ENCODE peak calls at places on chromosome 19, in five cellular contexts. One of them, this sample, is unnamed. For H3K9me3, the result is how much of the 10 kb centered on the place peaks cover.

GRCh38 chr19:45283443-45284033 is 32.5 kb downstream of the MARK4 start:
- DNase-seq in CD4-positive, CD25-positive, alpha-beta regulatory T cell: no peak
- DNase-seq in fibroblast of lung: no peak
- DNase-seq in mucosa of descending colon: no peak
- DNase-seq in stomach: no peak
- DNase-seq in this sample: no peak

GRCh38 chr19:6458695-6459355 is 767 bp downstream of the SLC25A23 start:
- DNase-seq in CD4-positive, CD25-positive, alpha-beta regulatory T cell: no peak
- DNase-seq in fibroblast of lung: no peak
- DNase-seq in mucosa of descending colon: peak
- DNase-seq in stomach: peak
- DNase-seq in this sample: no peak

GRCh38 chr19:17394891-17395415 is 957 bp upstream of the CCDC194 start:
- DNase-seq in CD4-positive, CD25-positive, alpha-beta regulatory T cell: peak
- DNase-seq in fibroblast of lung: peak
- DNase-seq in mucosa of descending colon: peak
- DNase-seq in stomach: peak
- DNase-seq in this sample: peak

GRCh38 chr19:16326401-16327130 is 1.9 kb downstream of the KLF2 start:
- DNase-seq in CD4-positive, CD25-positive, alpha-beta regulatory T cell: peak
- DNase-seq in fibroblast of lung: peak
- DNase-seq in mucosa of descending colon: no peak
- DNase-seq in stomach: no peak
- DNase-seq in this sample: peak

GRCh38 chr19:28523619-28524018 is 689.3 kb downstream of the UQCRFS1 start:
- DNase-seq in CD4-positive, CD25-positive, alpha-beta regulatory T cell: no peak
- DNase-seq in fibroblast of lung: no peak
- DNase-seq in mucosa of descending colon: no peak
- DNase-seq in stomach: no peak
- DNase-seq in this sample: no peak

GRCh38 chr19:42234364-42234763 is 8.0 kb downstream of the GSK3A start:
- DNase-seq in CD4-positive, CD25-positive, alpha-beta regulatory T cell: no peak
- DNase-seq in fibroblast of lung: no peak
- DNase-seq in mucosa of descending colon: no peak
- DNase-seq in stomach: no peak
- DNase-seq in this sample: no peak

GRCh38 chr19:41373993-41374392 is 2.3 kb upstream of the TMEM91 start:
- DNase-seq in CD4-positive, CD25-positive, alpha-beta regulatory T cell: no peak
- DNase-seq in fibroblast of lung: peak
- DNase-seq in mucosa of descending colon: peak
- DNase-seq in stomach: peak
- DNase-seq in this sample: peak

GRCh38 chr19:42816901-42817300 is 51.4 kb upstream of the PSG8 start:
- DNase-seq in CD4-positive, CD25-positive, alpha-beta regulatory T cell: no peak
- DNase-seq in fibroblast of lung: peak
- DNase-seq in mucosa of descending colon: no peak
- DNase-seq in stomach: no peak
- DNase-seq in this sample: no peak

GRCh38 chr19:29121684-29122083 is 91.3 kb downstream of the UQCRFS1 start:
- DNase-seq in CD4-positive, CD25-positive, alpha-beta regulatory T cell: no peak
- DNase-seq in fibroblast of lung: no peak
- DNase-seq in mucosa of descending colon: peak
- DNase-seq in stomach: no peak
- DNase-seq in this sample: no peak

GRCh38 chr19:47105874-47106273 is 7.7 kb downstream of the ZC3H4 start:
- DNase-seq in CD4-positive, CD25-positive, alpha-beta regulatory T cell: peak
- DNase-seq in fibroblast of lung: no peak
- DNase-seq in mucosa of descending colon: no peak
- DNase-seq in stomach: no peak
- DNase-seq in this sample: no peak

GRCh38 chr19:3249408-3249807 is 24.9 kb downstream of the CELF5 start:
- DNase-seq in CD4-positive, CD25-positive, alpha-beta regulatory T cell: no peak
- DNase-seq in fibroblast of lung: no peak
- DNase-seq in mucosa of descending colon: no peak
- DNase-seq in stomach: no peak
- DNase-seq in this sample: no peak

GRCh38 chr19:18745012-18745735 is 45.9 kb downstream of the COMP start:
- DNase-seq in CD4-positive, CD25-positive, alpha-beta regulatory T cell: no peak
- DNase-seq in fibroblast of lung: no peak
- DNase-seq in mucosa of descending colon: no peak
- DNase-seq in stomach: no peak
- DNase-seq in this sample: no peak

GRCh38 chr19:2550431-2551171 is 74.7 kb downstream of the GADD45B start:
- DNase-seq in CD4-positive, CD25-positive, alpha-beta regulatory T cell: no peak
- DNase-seq in fibroblast of lung: no peak
- DNase-seq in mucosa of descending colon: no peak
- DNase-seq in stomach: no peak
- DNase-seq in this sample: no peak

GRCh38 chr19:588758-589692 is 656 bp upstream of the HCN2 start:
- DNase-seq in CD4-positive, CD25-positive, alpha-beta regulatory T cell: no peak
- DNase-seq in fibroblast of lung: no peak
- DNase-seq in mucosa of descending colon: no peak
- DNase-seq in stomach: no peak
- DNase-seq in this sample: no peak

GRCh38 chr19:10694706-10695105 is 6.5 kb upstream of the QTRT1 start:
- DNase-seq in CD4-positive, CD25-positive, alpha-beta regulatory T cell: no peak
- DNase-seq in fibroblast of lung: no peak
- DNase-seq in mucosa of descending colon: no peak
- DNase-seq in stomach: no peak
- DNase-seq in this sample: no peak

GRCh38 chr19:56538761-56539263 is at the start of gene ZFP28:
- DNase-seq in CD4-positive, CD25-positive, alpha-beta regulatory T cell: no peak
- DNase-seq in fibroblast of lung: no peak
- DNase-seq in mucosa of descending colon: peak
- DNase-seq in stomach: no peak
- DNase-seq in this sample: peak

GRCh38 chr19:56537442-56537841 is 1.3 kb upstream of the ZFP28 start:
- DNase-seq in CD4-positive, CD25-positive, alpha-beta regulatory T cell: no peak
- DNase-seq in fibroblast of lung: no peak
- DNase-seq in mucosa of descending colon: no peak
- DNase-seq in stomach: no peak
- DNase-seq in this sample: no peak

GRCh38 chr19:56543776-56544175 is 5.0 kb downstream of the ZFP28 start:
- DNase-seq in CD4-positive, CD25-positive, alpha-beta regulatory T cell: no peak
- DNase-seq in fibroblast of lung: no peak
- DNase-seq in mucosa of descending colon: no peak
- DNase-seq in stomach: no peak
- DNase-seq in this sample: no peak

GRCh38 chr19:56538254-56538760 is 441 bp upstream of the ZFP28 start:
- DNase-seq in CD4-positive, CD25-positive, alpha-beta regulatory T cell: peak
- DNase-seq in fibroblast of lung: peak
- DNase-seq in mucosa of descending colon: peak
- DNase-seq in stomach: peak
- DNase-seq in this sample: peak
- H3K9me3 ChIP-seq in CD4-positive, CD25-positive, alpha-beta regulatory T cell: half or more
- H3K9me3 ChIP-seq in fibroblast of lung: under half
- H3K9me3 ChIP-seq in mucosa of descending colon: half or more
- H3K9me3 ChIP-seq in stomach: half or more
- H3K9me3 ChIP-seq in this sample: half or more

GRCh38 chr19:8806661-8807060 is 25.4 kb downstream of the ZNF558 start:
- DNase-seq in CD4-positive, CD25-positive, alpha-beta regulatory T cell: no peak
- DNase-seq in fibroblast of lung: no peak
- DNase-seq in mucosa of descending colon: no peak
- DNase-seq in stomach: no peak
- DNase-seq in this sample: no peak
- H3K9me3 ChIP-seq in CD4-positive, CD25-positive, alpha-beta regulatory T cell: half or more
- H3K9me3 ChIP-seq in fibroblast of lung: under half
- H3K9me3 ChIP-seq in mucosa of descending colon: half or more
- H3K9me3 ChIP-seq in stomach: half or more
- H3K9me3 ChIP-seq in this sample: under half

GRCh38 chr19:33902395-33902794 is 105.7 kb downstream of the KCTD15 start:
- DNase-seq in CD4-positive, CD25-positive, alpha-beta regulatory T cell: no peak
- DNase-seq in fibroblast of lung: no peak
- DNase-seq in mucosa of descending colon: no peak
- DNase-seq in stomach: no peak
- DNase-seq in this sample: no peak

GRCh38 chr19:33905473-33905936 is 108.8 kb downstream of the KCTD15 start:
- DNase-seq in CD4-positive, CD25-positive, alpha-beta regulatory T cell: no peak
- DNase-seq in fibroblast of lung: peak
- DNase-seq in mucosa of descending colon: peak
- DNase-seq in stomach: no peak
- DNase-seq in this sample: peak

GRCh38 chr19:33902802-33903488 is 106.3 kb downstream of the KCTD15 start:
- DNase-seq in CD4-positive, CD25-positive, alpha-beta regulatory T cell: no peak
- DNase-seq in fibroblast of lung: no peak
- DNase-seq in mucosa of descending colon: peak
- DNase-seq in stomach: no peak
- DNase-seq in this sample: no peak

GRCh38 chr19:33904681-33905080 is 108.0 kb downstream of the KCTD15 start:
- DNase-seq in CD4-positive, CD25-positive, alpha-beta regulatory T cell: no peak
- DNase-seq in fibroblast of lung: peak
- DNase-seq in mucosa of descending colon: no peak
- DNase-seq in stomach: no peak
- DNase-seq in this sample: no peak

GRCh38 chr19:33903489-33903850 is 106.8 kb downstream of the KCTD15 start:
- DNase-seq in CD4-positive, CD25-positive, alpha-beta regulatory T cell: no peak
- DNase-seq in fibroblast of lung: no peak
- DNase-seq in mucosa of descending colon: no peak
- DNase-seq in stomach: no peak
- DNase-seq in this sample: no peak
- H3K9me3 ChIP-seq in CD4-positive, CD25-positive, alpha-beta regulatory T cell: under half
- H3K9me3 ChIP-seq in fibroblast of lung: under half
- H3K9me3 ChIP-seq in mucosa of descending colon: under half
- H3K9me3 ChIP-seq in stomach: under half
- H3K9me3 ChIP-seq in this sample: under half

GRCh38 chr19:30315159-30315558 is 57.0 kb upstream of the ZNF536 start:
- DNase-seq in CD4-positive, CD25-positive, alpha-beta regulatory T cell: no peak
- DNase-seq in fibroblast of lung: no peak
- DNase-seq in mucosa of descending colon: no peak
- DNase-seq in stomach: no peak
- DNase-seq in this sample: no peak

GRCh38 chr19:30316560-30317106 is 55.6 kb upstream of the ZNF536 start:
- DNase-seq in CD4-positive, CD25-positive, alpha-beta regulatory T cell: no peak
- DNase-seq in fibroblast of lung: no peak
- DNase-seq in mucosa of descending colon: no peak
- DNase-seq in stomach: peak
- DNase-seq in this sample: no peak

GRCh38 chr19:30317403-30317802 is 54.8 kb upstream of the ZNF536 start:
- DNase-seq in CD4-positive, CD25-positive, alpha-beta regulatory T cell: no peak
- DNase-seq in fibroblast of lung: no peak
- DNase-seq in mucosa of descending colon: no peak
- DNase-seq in stomach: peak
- DNase-seq in this sample: no peak

GRCh38 chr19:30314805-30315155 is 57.4 kb upstream of the ZNF536 start:
- DNase-seq in CD4-positive, CD25-positive, alpha-beta regulatory T cell: no peak
- DNase-seq in fibroblast of lung: no peak
- DNase-seq in mucosa of descending colon: no peak
- DNase-seq in stomach: no peak
- DNase-seq in this sample: no peak

GRCh38 chr19:30316000-30316491 is 56.1 kb upstream of the ZNF536 start:
- DNase-seq in CD4-positive, CD25-positive, alpha-beta regulatory T cell: no peak
- DNase-seq in fibroblast of lung: no peak
- DNase-seq in mucosa of descending colon: no peak
- DNase-seq in stomach: no peak
- DNase-seq in this sample: no peak
- H3K9me3 ChIP-seq in CD4-positive, CD25-positive, alpha-beta regulatory T cell: under half
- H3K9me3 ChIP-seq in fibroblast of lung: under half
- H3K9me3 ChIP-seq in mucosa of descending colon: under half
- H3K9me3 ChIP-seq in stomach: under half
- H3K9me3 ChIP-seq in this sample: under half

GRCh38 chr19:9348253-9348652 is 14.6 kb upstream of the ZNF177 start:
- DNase-seq in CD4-positive, CD25-positive, alpha-beta regulatory T cell: no peak
- DNase-seq in fibroblast of lung: no peak
- DNase-seq in mucosa of descending colon: no peak
- DNase-seq in stomach: no peak
- DNase-seq in this sample: no peak

GRCh38 chr19:9348671-9349070 is 14.1 kb upstream of the ZNF177 start:
- DNase-seq in CD4-positive, CD25-positive, alpha-beta regulatory T cell: no peak
- DNase-seq in fibroblast of lung: no peak
- DNase-seq in mucosa of descending colon: no peak
- DNase-seq in stomach: no peak
- DNase-seq in this sample: no peak

GRCh38 chr19:9345005-9345404 is 17.8 kb upstream of the ZNF177 start:
- DNase-seq in CD4-positive, CD25-positive, alpha-beta regulatory T cell: no peak
- DNase-seq in fibroblast of lung: no peak
- DNase-seq in mucosa of descending colon: no peak
- DNase-seq in stomach: no peak
- DNase-seq in this sample: no peak

GRCh38 chr19:9342610-9343304 is 18.8 kb downstream of the ZNF559 start:
- DNase-seq in CD4-positive, CD25-positive, alpha-beta regulatory T cell: no peak
- DNase-seq in fibroblast of lung: no peak
- DNase-seq in mucosa of descending colon: no peak
- DNase-seq in stomach: no peak
- DNase-seq in this sample: no peak
- H3K9me3 ChIP-seq in CD4-positive, CD25-positive, alpha-beta regulatory T cell: half or more
- H3K9me3 ChIP-seq in fibroblast of lung: under half
- H3K9me3 ChIP-seq in mucosa of descending colon: half or more
- H3K9me3 ChIP-seq in stomach: half or more
- H3K9me3 ChIP-seq in this sample: half or more

GRCh38 chr19:20367811-20368294 is 197.7 kb downstream of the ZNF737 start:
- DNase-seq in CD4-positive, CD25-positive, alpha-beta regulatory T cell: no peak
- DNase-seq in fibroblast of lung: no peak
- DNase-seq in mucosa of descending colon: no peak
- DNase-seq in stomach: peak
- DNase-seq in this sample: no peak

DNA sequence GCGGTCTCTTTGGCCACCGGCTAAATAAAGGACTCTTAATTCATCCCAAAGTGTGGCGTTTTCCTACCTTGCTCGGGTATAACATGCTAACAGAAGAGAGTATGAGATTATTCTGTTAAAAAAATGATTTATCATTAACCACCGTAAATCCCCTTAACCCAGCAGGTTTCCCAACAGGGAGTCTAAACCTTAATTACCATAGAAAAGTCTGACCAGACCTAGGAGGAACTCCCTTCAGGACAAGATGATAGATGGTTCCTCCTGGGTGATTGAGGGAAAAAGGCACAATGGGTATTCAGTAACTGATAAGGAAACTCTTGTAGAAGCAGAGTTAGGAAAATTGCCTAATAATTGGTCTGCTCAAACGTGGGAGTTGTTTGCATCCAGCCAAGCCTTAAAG is 193.7 kb downstream of the ZNF737 start:
- DNase-seq in CD4-positive, CD25-positive, alpha-beta regulatory T cell: no peak
- DNase-seq in fibroblast of lung: no peak
- DNase-seq in mucosa of descending colon: no peak
- DNase-seq in stomach: no peak
- DNase-seq in this sample: no peak
- H3K9me3 ChIP-seq in CD4-positive, CD25-positive, alpha-beta regulatory T cell: under half
- H3K9me3 ChIP-seq in fibroblast of lung: under half
- H3K9me3 ChIP-seq in mucosa of descending colon: under half
- H3K9me3 ChIP-seq in stomach: under half
- H3K9me3 ChIP-seq in this sample: under half

DNA sequence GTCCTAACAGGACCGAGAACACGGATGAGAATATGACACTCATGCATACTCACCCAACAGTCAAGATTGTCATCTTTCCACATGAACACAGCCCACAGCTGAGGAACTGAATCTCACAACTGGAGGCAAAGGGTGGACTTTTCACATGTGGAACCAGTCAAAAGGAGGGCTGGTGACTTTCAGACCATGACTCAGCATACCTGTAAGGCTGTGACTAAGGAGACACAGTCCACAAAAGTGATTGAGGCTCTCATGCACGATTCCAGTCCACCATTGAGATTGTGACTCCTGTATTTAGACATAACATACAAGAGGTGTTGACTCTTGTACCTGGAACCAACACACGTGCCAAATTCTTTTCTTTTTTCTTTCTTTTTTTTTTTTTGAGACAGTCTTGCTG is 40.0 kb downstream of the ZNF729 start:
- DNase-seq in CD4-positive, CD25-positive, alpha-beta regulatory T cell: no peak
- DNase-seq in fibroblast of lung: no peak
- DNase-seq in mucosa of descending colon: no peak
- DNase-seq in stomach: no peak
- DNase-seq in this sample: no peak
- H3K9me3 ChIP-seq in CD4-positive, CD25-positive, alpha-beta regulatory T cell: half or more
- H3K9me3 ChIP-seq in fibroblast of lung: under half
- H3K9me3 ChIP-seq in mucosa of descending colon: half or more
- H3K9me3 ChIP-seq in stomach: half or more
- H3K9me3 ChIP-seq in this sample: under half

This sample was measured in heart left ventricle.